ENCODE peak calls at places on chromosomes 13 and 19, in eight cellular contexts. One of them, this sample, is unnamed.

GRCh38 chr13:42574011-42574410 is at the start of gene TNFSF11:
- DNase-seq in activated effector memory CD4-positive, alpha-beta T cell treated with anti-CD3 and anti-CD28 coated beads, Interleukin-2, amount 50 U/mL, for 16 hours: peak
- DNase-seq in activated CD4-positive, alpha-beta T cell treated with anti-CD3 and anti-CD28 coated beads, Interleukin-2, amount 50 U/mL, for 48 hours: peak
- DNase-seq in IMR-90: no peak
- DNase-seq in effector memory CD4-positive, alpha-beta T cell: no peak
- DNase-seq in GM10248: peak
- DNase-seq in nephron progenitor cell: peak
- DNase-seq in NCI-H1417: no peak
- DNase-seq in this sample: peak

GRCh38 chr13:44218501-44219240 is 155.0 kb upstream of the SERP2 start:
- DNase-seq in activated effector memory CD4-positive, alpha-beta T cell treated with anti-CD3 and anti-CD28 coated beads, Interleukin-2, amount 50 U/mL, for 16 hours: no peak
- DNase-seq in activated CD4-positive, alpha-beta T cell treated with anti-CD3 and anti-CD28 coated beads, Interleukin-2, amount 50 U/mL, for 48 hours: no peak
- DNase-seq in IMR-90: no peak
- DNase-seq in effector memory CD4-positive, alpha-beta T cell: no peak
- DNase-seq in GM10248: no peak
- DNase-seq in nephron progenitor cell: no peak
- DNase-seq in NCI-H1417: peak
- DNase-seq in this sample: no peak

GRCh38 chr13:45410466-45410865 is 7.7 kb downstream of the SLC25A30 start:
- DNase-seq in activated effector memory CD4-positive, alpha-beta T cell treated with anti-CD3 and anti-CD28 coated beads, Interleukin-2, amount 50 U/mL, for 16 hours: no peak
- DNase-seq in activated CD4-positive, alpha-beta T cell treated with anti-CD3 and anti-CD28 coated beads, Interleukin-2, amount 50 U/mL, for 48 hours: no peak
- DNase-seq in IMR-90: no peak
- DNase-seq in effector memory CD4-positive, alpha-beta T cell: no peak
- DNase-seq in GM10248: no peak
- DNase-seq in nephron progenitor cell: no peak
- DNase-seq in NCI-H1417: no peak
- DNase-seq in this sample: no peak

GRCh38 chr19:41535029-41535622 is 40.8 kb upstream of the CEACAM21 start:
- DNase-seq in activated effector memory CD4-positive, alpha-beta T cell treated with anti-CD3 and anti-CD28 coated beads, Interleukin-2, amount 50 U/mL, for 16 hours: no peak
- DNase-seq in activated CD4-positive, alpha-beta T cell treated with anti-CD3 and anti-CD28 coated beads, Interleukin-2, amount 50 U/mL, for 48 hours: no peak
- DNase-seq in IMR-90: no peak
- DNase-seq in effector memory CD4-positive, alpha-beta T cell: no peak
- DNase-seq in GM10248: no peak
- DNase-seq in nephron progenitor cell: no peak
- DNase-seq in NCI-H1417: no peak
- DNase-seq in this sample: no peak

GRCh38 chr19:19224852-19225494 is 13.2 kb downstream of the NCAN start:
- DNase-seq in activated effector memory CD4-positive, alpha-beta T cell treated with anti-CD3 and anti-CD28 coated beads, Interleukin-2, amount 50 U/mL, for 16 hours: peak
- DNase-seq in activated CD4-positive, alpha-beta T cell treated with anti-CD3 and anti-CD28 coated beads, Interleukin-2, amount 50 U/mL, for 48 hours: peak
- DNase-seq in IMR-90: peak
- DNase-seq in effector memory CD4-positive, alpha-beta T cell: peak
- DNase-seq in GM10248: peak
- DNase-seq in nephron progenitor cell: peak
- DNase-seq in NCI-H1417: no peak
- DNase-seq in this sample: peak

GRCh38 chr19:35782589-35782988 is 7.2 kb downstream of the ARHGAP33 start:
- DNase-seq in activated effector memory CD4-positive, alpha-beta T cell treated with anti-CD3 and anti-CD28 coated beads, Interleukin-2, amount 50 U/mL, for 16 hours: no peak
- DNase-seq in activated CD4-positive, alpha-beta T cell treated with anti-CD3 and anti-CD28 coated beads, Interleukin-2, amount 50 U/mL, for 48 hours: no peak
- DNase-seq in IMR-90: no peak
- DNase-seq in effector memory CD4-positive, alpha-beta T cell: no peak
- DNase-seq in GM10248: no peak
- DNase-seq in nephron progenitor cell: no peak
- DNase-seq in NCI-H1417: no peak
- DNase-seq in this sample: no peak

GRCh38 chr19:17946965-17947784 is 14.4 kb downstream of the CCDC124 start:
- DNase-seq in activated effector memory CD4-positive, alpha-beta T cell treated with anti-CD3 and anti-CD28 coated beads, Interleukin-2, amount 50 U/mL, for 16 hours: peak
- DNase-seq in activated CD4-positive, alpha-beta T cell treated with anti-CD3 and anti-CD28 coated beads, Interleukin-2, amount 50 U/mL, for 48 hours: peak
- DNase-seq in IMR-90: no peak
- DNase-seq in effector memory CD4-positive, alpha-beta T cell: peak
- DNase-seq in GM10248: peak
- DNase-seq in nephron progenitor cell: no peak
- DNase-seq in NCI-H1417: peak
- DNase-seq in this sample: no peak

GRCh38 chr13:33509642-33510229 is 224.2 kb upstream of the STARD13 start:
- DNase-seq in activated effector memory CD4-positive, alpha-beta T cell treated with anti-CD3 and anti-CD28 coated beads, Interleukin-2, amount 50 U/mL, for 16 hours: no peak
- DNase-seq in activated CD4-positive, alpha-beta T cell treated with anti-CD3 and anti-CD28 coated beads, Interleukin-2, amount 50 U/mL, for 48 hours: no peak
- DNase-seq in IMR-90: no peak
- DNase-seq in effector memory CD4-positive, alpha-beta T cell: no peak
- DNase-seq in GM10248: no peak
- DNase-seq in nephron progenitor cell: no peak
- DNase-seq in NCI-H1417: no peak
- DNase-seq in this sample: no peak

GRCh38 chr19:35725216-35725861 is 7.5 kb downstream of the KMT2B start:
- DNase-seq in activated effector memory CD4-positive, alpha-beta T cell treated with anti-CD3 and anti-CD28 coated beads, Interleukin-2, amount 50 U/mL, for 16 hours: no peak
- DNase-seq in activated CD4-positive, alpha-beta T cell treated with anti-CD3 and anti-CD28 coated beads, Interleukin-2, amount 50 U/mL, for 48 hours: no peak
- DNase-seq in IMR-90: no peak
- DNase-seq in effector memory CD4-positive, alpha-beta T cell: no peak
- DNase-seq in GM10248: no peak
- DNase-seq in nephron progenitor cell: no peak
- DNase-seq in NCI-H1417: no peak
- DNase-seq in this sample: no peak

GRCh38 chr19:4352701-4353121 is 9.3 kb downstream of the MPND start:
- DNase-seq in activated effector memory CD4-positive, alpha-beta T cell treated with anti-CD3 and anti-CD28 coated beads, Interleukin-2, amount 50 U/mL, for 16 hours: peak
- DNase-seq in activated CD4-positive, alpha-beta T cell treated with anti-CD3 and anti-CD28 coated beads, Interleukin-2, amount 50 U/mL, for 48 hours: peak
- DNase-seq in IMR-90: peak
- DNase-seq in effector memory CD4-positive, alpha-beta T cell: no peak
- DNase-seq in GM10248: peak
- DNase-seq in nephron progenitor cell: peak
- DNase-seq in NCI-H1417: peak
- DNase-seq in this sample: no peak

GRCh38 chr13:62129000-62129551 is 713.4 kb upstream of the PCDH20 start:
- DNase-seq in activated effector memory CD4-positive, alpha-beta T cell treated with anti-CD3 and anti-CD28 coated beads, Interleukin-2, amount 50 U/mL, for 16 hours: no peak
- DNase-seq in activated CD4-positive, alpha-beta T cell treated with anti-CD3 and anti-CD28 coated beads, Interleukin-2, amount 50 U/mL, for 48 hours: no peak
- DNase-seq in IMR-90: no peak
- DNase-seq in effector memory CD4-positive, alpha-beta T cell: no peak
- DNase-seq in GM10248: no peak
- DNase-seq in nephron progenitor cell: no peak
- DNase-seq in NCI-H1417: no peak
- DNase-seq in this sample: no peak

GRCh38 chr13:63490149-63490548 is 2074.5 kb upstream of the PCDH20 start:
- DNase-seq in activated effector memory CD4-positive, alpha-beta T cell treated with anti-CD3 and anti-CD28 coated beads, Interleukin-2, amount 50 U/mL, for 16 hours: no peak
- DNase-seq in activated CD4-positive, alpha-beta T cell treated with anti-CD3 and anti-CD28 coated beads, Interleukin-2, amount 50 U/mL, for 48 hours: no peak
- DNase-seq in IMR-90: no peak
- DNase-seq in effector memory CD4-positive, alpha-beta T cell: no peak
- DNase-seq in GM10248: no peak
- DNase-seq in nephron progenitor cell: no peak
- DNase-seq in NCI-H1417: no peak
- DNase-seq in this sample: no peak

GRCh38 chr13:94233401-94233800 is 246.1 kb downstream of the DCT start:
- DNase-seq in activated effector memory CD4-positive, alpha-beta T cell treated with anti-CD3 and anti-CD28 coated beads, Interleukin-2, amount 50 U/mL, for 16 hours: no peak
- DNase-seq in activated CD4-positive, alpha-beta T cell treated with anti-CD3 and anti-CD28 coated beads, Interleukin-2, amount 50 U/mL, for 48 hours: no peak
- DNase-seq in IMR-90: peak
- DNase-seq in effector memory CD4-positive, alpha-beta T cell: no peak
- DNase-seq in GM10248: no peak
- DNase-seq in nephron progenitor cell: peak
- DNase-seq in NCI-H1417: no peak
- DNase-seq in this sample: no peak

GRCh38 chr19:750640-751423 is at the start of gene MISP:
- DNase-seq in activated effector memory CD4-positive, alpha-beta T cell treated with anti-CD3 and anti-CD28 coated beads, Interleukin-2, amount 50 U/mL, for 16 hours: no peak
- DNase-seq in activated CD4-positive, alpha-beta T cell treated with anti-CD3 and anti-CD28 coated beads, Interleukin-2, amount 50 U/mL, for 48 hours: no peak
- DNase-seq in IMR-90: no peak
- DNase-seq in effector memory CD4-positive, alpha-beta T cell: no peak
- DNase-seq in GM10248: no peak
- DNase-seq in nephron progenitor cell: no peak
- DNase-seq in NCI-H1417: peak
- DNase-seq in this sample: peak

GRCh38 chr19:47699360-47699917 is 13.8 kb upstream of the EHD2 start:
- DNase-seq in activated effector memory CD4-positive, alpha-beta T cell treated with anti-CD3 and anti-CD28 coated beads, Interleukin-2, amount 50 U/mL, for 16 hours: peak
- DNase-seq in activated CD4-positive, alpha-beta T cell treated with anti-CD3 and anti-CD28 coated beads, Interleukin-2, amount 50 U/mL, for 48 hours: peak
- DNase-seq in IMR-90: peak
- DNase-seq in effector memory CD4-positive, alpha-beta T cell: no peak
- DNase-seq in GM10248: peak
- DNase-seq in nephron progenitor cell: peak
- DNase-seq in NCI-H1417: peak
- DNase-seq in this sample: peak

GRCh38 chr19:16397791-16398529 is 73.3 kb downstream of the KLF2 start:
- DNase-seq in activated effector memory CD4-positive, alpha-beta T cell treated with anti-CD3 and anti-CD28 coated beads, Interleukin-2, amount 50 U/mL, for 16 hours: no peak
- DNase-seq in activated CD4-positive, alpha-beta T cell treated with anti-CD3 and anti-CD28 coated beads, Interleukin-2, amount 50 U/mL, for 48 hours: no peak
- DNase-seq in IMR-90: no peak
- DNase-seq in effector memory CD4-positive, alpha-beta T cell: no peak
- DNase-seq in GM10248: no peak
- DNase-seq in nephron progenitor cell: no peak
- DNase-seq in NCI-H1417: no peak
- DNase-seq in this sample: no peak

GRCh38 chr13:50693755-50694154 is 149.7 kb downstream of the DLEU7 start:
- DNase-seq in activated effector memory CD4-positive, alpha-beta T cell treated with anti-CD3 and anti-CD28 coated beads, Interleukin-2, amount 50 U/mL, for 16 hours: no peak
- DNase-seq in activated CD4-positive, alpha-beta T cell treated with anti-CD3 and anti-CD28 coated beads, Interleukin-2, amount 50 U/mL, for 48 hours: no peak
- DNase-seq in IMR-90: no peak
- DNase-seq in effector memory CD4-positive, alpha-beta T cell: no peak
- DNase-seq in GM10248: no peak
- DNase-seq in nephron progenitor cell: peak
- DNase-seq in NCI-H1417: no peak
- DNase-seq in this sample: no peak

GRCh38 chr19:3450796-3451411 is 29.4 kb downstream of the SMIM24 start:
- DNase-seq in activated effector memory CD4-positive, alpha-beta T cell treated with anti-CD3 and anti-CD28 coated beads, Interleukin-2, amount 50 U/mL, for 16 hours: no peak
- DNase-seq in activated CD4-positive, alpha-beta T cell treated with anti-CD3 and anti-CD28 coated beads, Interleukin-2, amount 50 U/mL, for 48 hours: no peak
- DNase-seq in IMR-90: peak
- DNase-seq in effector memory CD4-positive, alpha-beta T cell: no peak
- DNase-seq in GM10248: no peak
- DNase-seq in nephron progenitor cell: no peak
- DNase-seq in NCI-H1417: no peak
- DNase-seq in this sample: no peak

GRCh38 chr19:56543776-56544175 is 5.0 kb downstream of the ZFP28 start:
- DNase-seq in activated effector memory CD4-positive, alpha-beta T cell treated with anti-CD3 and anti-CD28 coated beads, Interleukin-2, amount 50 U/mL, for 16 hours: no peak
- DNase-seq in activated CD4-positive, alpha-beta T cell treated with anti-CD3 and anti-CD28 coated beads, Interleukin-2, amount 50 U/mL, for 48 hours: no peak
- DNase-seq in IMR-90: no peak
- DNase-seq in effector memory CD4-positive, alpha-beta T cell: no peak
- DNase-seq in GM10248: no peak
- DNase-seq in nephron progenitor cell: no peak
- DNase-seq in NCI-H1417: no peak
- DNase-seq in this sample: no peak

GRCh38 chr13:101655435-101655834 is 203.0 kb downstream of the ITGBL1 start:
- DNase-seq in activated effector memory CD4-positive, alpha-beta T cell treated with anti-CD3 and anti-CD28 coated beads, Interleukin-2, amount 50 U/mL, for 16 hours: no peak
- DNase-seq in activated CD4-positive, alpha-beta T cell treated with anti-CD3 and anti-CD28 coated beads, Interleukin-2, amount 50 U/mL, for 48 hours: no peak
- DNase-seq in IMR-90: no peak
- DNase-seq in effector memory CD4-positive, alpha-beta T cell: no peak
- DNase-seq in GM10248: no peak
- DNase-seq in nephron progenitor cell: no peak
- DNase-seq in NCI-H1417: no peak
- DNase-seq in this sample: no peak

GRCh38 chr19:9847087-9847671 is 12.1 kb downstream of the PIN1 start:
- DNase-seq in activated effector memory CD4-positive, alpha-beta T cell treated with anti-CD3 and anti-CD28 coated beads, Interleukin-2, amount 50 U/mL, for 16 hours: peak
- DNase-seq in activated CD4-positive, alpha-beta T cell treated with anti-CD3 and anti-CD28 coated beads, Interleukin-2, amount 50 U/mL, for 48 hours: peak
- DNase-seq in IMR-90: peak
- DNase-seq in effector memory CD4-positive, alpha-beta T cell: no peak
- DNase-seq in GM10248: no peak
- DNase-seq in nephron progenitor cell: peak
- DNase-seq in NCI-H1417: no peak
- DNase-seq in this sample: no peak

GRCh38 chr19:31980851-31981250 is 364.6 kb upstream of the ZNF507 start:
- DNase-seq in activated effector memory CD4-positive, alpha-beta T cell treated with anti-CD3 and anti-CD28 coated beads, Interleukin-2, amount 50 U/mL, for 16 hours: no peak
- DNase-seq in activated CD4-positive, alpha-beta T cell treated with anti-CD3 and anti-CD28 coated beads, Interleukin-2, amount 50 U/mL, for 48 hours: no peak
- DNase-seq in IMR-90: no peak
- DNase-seq in effector memory CD4-positive, alpha-beta T cell: no peak
- DNase-seq in GM10248: no peak
- DNase-seq in nephron progenitor cell: no peak
- DNase-seq in NCI-H1417: no peak
- DNase-seq in this sample: no peak

GRCh38 chr13:96816261-96816660 is 178.0 kb downstream of the OXGR1 start:
- DNase-seq in activated effector memory CD4-positive, alpha-beta T cell treated with anti-CD3 and anti-CD28 coated beads, Interleukin-2, amount 50 U/mL, for 16 hours: no peak
- DNase-seq in activated CD4-positive, alpha-beta T cell treated with anti-CD3 and anti-CD28 coated beads, Interleukin-2, amount 50 U/mL, for 48 hours: no peak
- DNase-seq in IMR-90: no peak
- DNase-seq in effector memory CD4-positive, alpha-beta T cell: no peak
- DNase-seq in GM10248: no peak
- DNase-seq in nephron progenitor cell: no peak
- DNase-seq in NCI-H1417: no peak
- DNase-seq in this sample: no peak

GRCh38 chr13:108104736-108105135 is 110.6 kb downstream of the LIG4 start:
- DNase-seq in activated effector memory CD4-positive, alpha-beta T cell treated with anti-CD3 and anti-CD28 coated beads, Interleukin-2, amount 50 U/mL, for 16 hours: no peak
- DNase-seq in activated CD4-positive, alpha-beta T cell treated with anti-CD3 and anti-CD28 coated beads, Interleukin-2, amount 50 U/mL, for 48 hours: no peak
- DNase-seq in IMR-90: no peak
- DNase-seq in effector memory CD4-positive, alpha-beta T cell: no peak
- DNase-seq in GM10248: no peak
- DNase-seq in nephron progenitor cell: no peak
- DNase-seq in NCI-H1417: no peak
- DNase-seq in this sample: no peak

GRCh38 chr13:59680429-59681024 is 483.2 kb downstream of the DIAPH3 start:
- DNase-seq in activated effector memory CD4-positive, alpha-beta T cell treated with anti-CD3 and anti-CD28 coated beads, Interleukin-2, amount 50 U/mL, for 16 hours: no peak
- DNase-seq in activated CD4-positive, alpha-beta T cell treated with anti-CD3 and anti-CD28 coated beads, Interleukin-2, amount 50 U/mL, for 48 hours: no peak
- DNase-seq in IMR-90: peak
- DNase-seq in effector memory CD4-positive, alpha-beta T cell: no peak
- DNase-seq in GM10248: peak
- DNase-seq in nephron progenitor cell: no peak
- DNase-seq in NCI-H1417: peak
- DNase-seq in this sample: no peak

GRCh38 chr13:110173247-110173818 is 133.6 kb downstream of the COL4A1 start:
- DNase-seq in activated effector memory CD4-positive, alpha-beta T cell treated with anti-CD3 and anti-CD28 coated beads, Interleukin-2, amount 50 U/mL, for 16 hours: no peak
- DNase-seq in activated CD4-positive, alpha-beta T cell treated with anti-CD3 and anti-CD28 coated beads, Interleukin-2, amount 50 U/mL, for 48 hours: no peak
- DNase-seq in IMR-90: peak
- DNase-seq in effector memory CD4-positive, alpha-beta T cell: no peak
- DNase-seq in GM10248: no peak
- DNase-seq in nephron progenitor cell: no peak
- DNase-seq in NCI-H1417: no peak
- DNase-seq in this sample: no peak

GRCh38 chr13:43363156-43363918 is 340.0 kb downstream of the DNAJC15 start:
- DNase-seq in activated effector memory CD4-positive, alpha-beta T cell treated with anti-CD3 and anti-CD28 coated beads, Interleukin-2, amount 50 U/mL, for 16 hours: no peak
- DNase-seq in activated CD4-positive, alpha-beta T cell treated with anti-CD3 and anti-CD28 coated beads, Interleukin-2, amount 50 U/mL, for 48 hours: no peak
- DNase-seq in IMR-90: peak
- DNase-seq in effector memory CD4-positive, alpha-beta T cell: no peak
- DNase-seq in GM10248: no peak
- DNase-seq in nephron progenitor cell: no peak
- DNase-seq in NCI-H1417: peak
- DNase-seq in this sample: no peak

GRCh38 chr13:25018729-25019115 is 77.2 kb upstream of the PABPC3 start:
- DNase-seq in activated effector memory CD4-positive, alpha-beta T cell treated with anti-CD3 and anti-CD28 coated beads, Interleukin-2, amount 50 U/mL, for 16 hours: no peak
- DNase-seq in activated CD4-positive, alpha-beta T cell treated with anti-CD3 and anti-CD28 coated beads, Interleukin-2, amount 50 U/mL, for 48 hours: no peak
- DNase-seq in IMR-90: no peak
- DNase-seq in effector memory CD4-positive, alpha-beta T cell: no peak
- DNase-seq in GM10248: no peak
- DNase-seq in nephron progenitor cell: peak
- DNase-seq in NCI-H1417: peak
- DNase-seq in this sample: peak

GRCh38 chr19:11745871-11746270 is 7.1 kb upstream of the ZNF823 start:
- DNase-seq in activated effector memory CD4-positive, alpha-beta T cell treated with anti-CD3 and anti-CD28 coated beads, Interleukin-2, amount 50 U/mL, for 16 hours: no peak
- DNase-seq in activated CD4-positive, alpha-beta T cell treated with anti-CD3 and anti-CD28 coated beads, Interleukin-2, amount 50 U/mL, for 48 hours: no peak
- DNase-seq in IMR-90: no peak
- DNase-seq in effector memory CD4-positive, alpha-beta T cell: no peak
- DNase-seq in GM10248: no peak
- DNase-seq in nephron progenitor cell: no peak
- DNase-seq in NCI-H1417: no peak
- DNase-seq in this sample: no peak

GRCh38 chr13:66200555-66200954 is 1029.6 kb downstream of the PCDH9 start:
- DNase-seq in activated effector memory CD4-positive, alpha-beta T cell treated with anti-CD3 and anti-CD28 coated beads, Interleukin-2, amount 50 U/mL, for 16 hours: no peak
- DNase-seq in activated CD4-positive, alpha-beta T cell treated with anti-CD3 and anti-CD28 coated beads, Interleukin-2, amount 50 U/mL, for 48 hours: no peak
- DNase-seq in IMR-90: no peak
- DNase-seq in effector memory CD4-positive, alpha-beta T cell: no peak
- DNase-seq in GM10248: no peak
- DNase-seq in nephron progenitor cell: no peak
- DNase-seq in NCI-H1417: no peak
- DNase-seq in this sample: peak

GRCh38 chr19:41927810-41928192 is 448 bp downstream of the ERFL start:
- DNase-seq in activated effector memory CD4-positive, alpha-beta T cell treated with anti-CD3 and anti-CD28 coated beads, Interleukin-2, amount 50 U/mL, for 16 hours: peak
- DNase-seq in activated CD4-positive, alpha-beta T cell treated with anti-CD3 and anti-CD28 coated beads, Interleukin-2, amount 50 U/mL, for 48 hours: peak
- DNase-seq in IMR-90: no peak
- DNase-seq in effector memory CD4-positive, alpha-beta T cell: no peak
- DNase-seq in GM10248: no peak
- DNase-seq in nephron progenitor cell: peak
- DNase-seq in NCI-H1417: no peak
- DNase-seq in this sample: no peak

GRCh38 chr13:63198076-63198475 is 1782.4 kb upstream of the PCDH20 start:
- DNase-seq in activated effector memory CD4-positive, alpha-beta T cell treated with anti-CD3 and anti-CD28 coated beads, Interleukin-2, amount 50 U/mL, for 16 hours: no peak
- DNase-seq in activated CD4-positive, alpha-beta T cell treated with anti-CD3 and anti-CD28 coated beads, Interleukin-2, amount 50 U/mL, for 48 hours: no peak
- DNase-seq in IMR-90: peak
- DNase-seq in effector memory CD4-positive, alpha-beta T cell: no peak
- DNase-seq in GM10248: no peak
- DNase-seq in nephron progenitor cell: no peak
- DNase-seq in NCI-H1417: peak
- DNase-seq in this sample: no peak

GRCh38 chr19:11982526-11982925 is 17.7 kb downstream of the ZNF763 start:
- DNase-seq in activated effector memory CD4-positive, alpha-beta T cell treated with anti-CD3 and anti-CD28 coated beads, Interleukin-2, amount 50 U/mL, for 16 hours: no peak
- DNase-seq in activated CD4-positive, alpha-beta T cell treated with anti-CD3 and anti-CD28 coated beads, Interleukin-2, amount 50 U/mL, for 48 hours: no peak
- DNase-seq in IMR-90: no peak
- DNase-seq in effector memory CD4-positive, alpha-beta T cell: no peak
- DNase-seq in GM10248: no peak
- DNase-seq in nephron progenitor cell: no peak
- DNase-seq in NCI-H1417: no peak
- DNase-seq in this sample: no peak

GRCh38 chr19:35000647-35001501 is 751 bp downstream of the GRAMD1A start:
- DNase-seq in activated effector memory CD4-positive, alpha-beta T cell treated with anti-CD3 and anti-CD28 coated beads, Interleukin-2, amount 50 U/mL, for 16 hours: peak
- DNase-seq in activated CD4-positive, alpha-beta T cell treated with anti-CD3 and anti-CD28 coated beads, Interleukin-2, amount 50 U/mL, for 48 hours: peak
- DNase-seq in IMR-90: peak
- DNase-seq in effector memory CD4-positive, alpha-beta T cell: peak
- DNase-seq in GM10248: no peak
- DNase-seq in nephron progenitor cell: peak
- DNase-seq in NCI-H1417: peak
- DNase-seq in this sample: peak

This sample was measured in COR-L47.